ENCODE peak calls at places on chromosomes 11 and 22, in eight cellular contexts. I, V, X, R, U, D, Z and E are unnamed samples.

GRCh38 chr11:2886191-2886894 is 768 bp upstream of the CDKN1C start:
- DNase-seq in U (peak), D (no peak), V (no peak), I (no peak), Z (no peak), R (peak), X (no peak), E (no peak)

GRCh38 chr22:46002757-46003270 is 25.9 kb upstream of the WNT7B start:
- DNase-seq in V (no peak), I (no peak), U (no peak), X (no peak), R (no peak), Z (no peak), D (peak), E (no peak)

GRCh38 chr11:75246673-75247350 is 6.2 kb downstream of the TPBGL start:
- DNase-seq in D (no peak), I (no peak), U (no peak), V (no peak), X (no peak), Z (no peak), R (no peak), E (no peak)

GRCh38 chr22:29641052-29641780 is 37.8 kb downstream of the NF2 start:
- DNase-seq in U (no peak), R (no peak), Z (no peak), I (no peak), V (no peak), X (no peak), D (peak), E (no peak)

GRCh38 chr11:128261011-128261421 is 326.3 kb downstream of the ETS1 start:
- DNase-seq in D (no peak), X (no peak), Z (no peak), R (no peak), I (no peak), U (peak), V (no peak), E (no peak)

GRCh38 chr11:124745835-124746620 is 6.0 kb downstream of the VSIG2 start:
- DNase-seq in V (no peak), U (no peak), X (no peak), D (no peak), I (peak), R (peak), Z (no peak), E (no peak)

GRCh38 chr11:76209956-76210885 is 3.9 kb upstream of the WNT11 start:
- DNase-seq in R (peak), D (peak), I (no peak), U (peak), Z (no peak), V (peak), X (peak), E (peak)

GRCh38 chr11:45146072-45147016 is at the start of gene PRDM11:
- DNase-seq in D (peak), I (peak), V (peak), R (peak), U (peak), X (peak), Z (no peak), E (peak)

GRCh38 chr11:3129181-3129590 is 35.9 kb downstream of the OSBPL5 start:
- DNase-seq in D (no peak), R (no peak), I (no peak), V (no peak), Z (no peak), U (no peak), X (no peak), E (no peak)

GRCh38 chr11:130876100-130876499 is 40.2 kb downstream of the SNX19 start:
- DNase-seq in V (no peak), R (no peak), U (no peak), D (no peak), Z (no peak), X (no peak), I (no peak), E (no peak)

GRCh38 chr11:57476223-57476882 is 16.0 kb downstream of the RTN4RL2 start:
- DNase-seq in D (no peak), U (no peak), V (peak), I (no peak), Z (no peak), R (no peak), X (no peak), E (no peak)

GRCh38 chr11:111934301-111934700 is 2.8 kb upstream of the DIXDC1 start:
- DNase-seq in V (no peak), D (no peak), U (no peak), Z (no peak), R (no peak), I (no peak), X (no peak), E (no peak)

GRCh38 chr11:113828186-113828585 is 47.2 kb downstream of the USP28 start:
- DNase-seq in R (no peak), U (no peak), D (no peak), V (no peak), I (no peak), Z (no peak), X (no peak), E (no peak)

GRCh38 chr22:19723165-19723989 is at the start of gene GP1BB:
- DNase-seq in R (no peak), Z (no peak), U (no peak), X (no peak), V (no peak), D (no peak), I (peak), E (no peak)

GRCh38 chr22:17145021-17145680 is 13.9 kb downstream of the HDHD5 start:
- DNase-seq in X (no peak), V (no peak), I (no peak), R (no peak), Z (no peak), D (no peak), U (no peak), E (no peak)

GRCh38 chr11:75429902-75430691 is 2.9 kb downstream of the KLHL35 start:
- DNase-seq in Z (peak), I (peak), D (no peak), U (peak), R (peak), X (peak), V (peak), E (peak)

GRCh38 chr11:82996966-82997606 is 74.6 kb downstream of the RAB30 start:
- DNase-seq in V (no peak), Z (no peak), X (peak), D (no peak), R (no peak), I (no peak), U (no peak), E (no peak)

GRCh38 chr11:110032257-110032656 is 60.9 kb upstream of the ZC3H12C start:
- DNase-seq in V (no peak), Z (no peak), X (no peak), R (no peak), D (no peak), I (no peak), U (no peak), E (no peak)

GRCh38 chr22:49370841-49371301 is 456.8 kb downstream of the BRD1 start:
- DNase-seq in R (no peak), V (no peak), Z (no peak), X (no peak), U (no peak), D (no peak), I (no peak), E (no peak)

GRCh38 chr11:105046898-105047579 is 1.9 kb upstream of the CARD16 start:
- DNase-seq in D (peak), I (no peak), U (no peak), V (no peak), Z (no peak), R (no peak), X (no peak), E (no peak)

GRCh38 chr11:117861151-117862018 is 15.1 kb downstream of the FXYD6 start:
- DNase-seq in D (no peak), V (peak), R (no peak), X (no peak), U (peak), I (no peak), Z (no peak), E (no peak)

GRCh38 chr11:82718307-82718706 is 15.4 kb downstream of the FAM181B start:
- DNase-seq in D (peak), I (no peak), X (peak), U (peak), Z (peak), V (peak), R (peak), E (no peak)

GRCh38 chr11:18235394-18235926 is 1.1 kb downstream of the SAA4 start:
- DNase-seq in D (no peak), U (no peak), Z (no peak), I (no peak), X (no peak), R (no peak), V (no peak), E (no peak)

GRCh38 chr11:32566527-32566926 is 17.1 kb upstream of the EIF3M start:
- DNase-seq in I (no peak), D (no peak), Z (no peak), X (no peak), U (no peak), R (no peak), V (no peak), E (no peak)

GRCh38 chr11:29641201-29641600 is 375.6 kb downstream of the KCNA4 start:
- DNase-seq in U (no peak), D (peak), R (no peak), V (no peak), Z (no peak), I (no peak), X (no peak), E (no peak)

GRCh38 chr11:105108247-105108646 is 31.3 kb downstream of the CARD18 start:
- DNase-seq in Z (no peak), D (no peak), I (no peak), U (no peak), X (no peak), V (no peak), R (no peak), E (no peak)

GRCh38 chr22:38110863-38111852 is 674 bp upstream of the BAIAP2L2 start:
- DNase-seq in Z (no peak), V (no peak), R (no peak), U (no peak), I (no peak), D (no peak), X (no peak), E (no peak)

GRCh38 chr11:96199563-96200025 is 143.4 kb downstream of the MAML2 start:
- DNase-seq in R (no peak), X (no peak), V (no peak), D (no peak), Z (no peak), U (no peak), I (no peak), E (peak)

GRCh38 chr11:112731538-112731937 is 229.7 kb upstream of the NCAM1 start:
- DNase-seq in D (no peak), V (no peak), X (no peak), R (no peak), I (no peak), Z (no peak), U (no peak), E (no peak)

GRCh38 chr11:34234086-34234740 is 123.6 kb downstream of the ABTB2 start:
- DNase-seq in R (no peak), D (no peak), X (no peak), U (no peak), V (no peak), Z (no peak), I (peak), E (peak)

GRCh38 chr11:46491661-46492331 is 100.2 kb upstream of the CHRM4 start:
- DNase-seq in X (no peak), Z (no peak), V (no peak), R (peak), U (no peak), I (no peak), D (no peak), E (no peak)

GRCh38 chr11:126246636-126247035 is 22.1 kb downstream of the SRPRA start:
- DNase-seq in D (no peak), Z (no peak), U (no peak), X (no peak), I (no peak), R (no peak), V (no peak), E (no peak)

GRCh38 chr11:128695539-128696221 is 1.8 kb downstream of the FLI1 start:
- DNase-seq in V (no peak), Z (no peak), I (no peak), X (no peak), D (no peak), U (no peak), R (no peak), E (no peak)

GRCh38 chr11:114291381-114291780 is 4.8 kb upstream of the NNMT start:
- DNase-seq in Z (no peak), X (no peak), I (no peak), R (no peak), D (peak), U (no peak), V (no peak), E (no peak)

GRCh38 chr11:121886005-121886739 is 229.8 kb downstream of the BLID start:
- DNase-seq in D (no peak), X (peak), V (no peak), Z (no peak), I (no peak), R (no peak), U (peak), E (no peak)

GRCh38 chr11:121389651-121390050 is 62.5 kb upstream of the SORL1 start:
- DNase-seq in Z (peak), U (peak), D (no peak), I (no peak), X (peak), V (no peak), R (no peak), E (no peak)

GRCh38 chr22:49491221-49491635 is 336.4 kb downstream of the BRD1 start:
- DNase-seq in D (no peak), V (no peak), R (no peak), U (no peak), I (no peak), Z (no peak), X (no peak), E (no peak)

GRCh38 chr11:129840236-129840635 is 24.6 kb downstream of the TMEM45B start:
- DNase-seq in I (no peak), Z (no peak), U (no peak), D (no peak), V (no peak), R (no peak), X (no peak), E (no peak)

GRCh38 chr22:41857160-41857859 is 24.4 kb downstream of the SREBF2 start:
- DNase-seq in I (peak), D (no peak), R (peak), U (no peak), V (peak), X (peak), Z (no peak), E (peak)

GRCh38 chr11:46597609-46598219 is 3.9 kb upstream of the AMBRA1 start:
- DNase-seq in R (no peak), Z (no peak), D (no peak), U (no peak), I (no peak), X (no peak), V (no peak), E (no peak)